ENCODE peak calls at places on chromosomes 11 and 22, in four cellular contexts. T is CD8-positive, alpha-beta memory T cell; G is colonic mucosa; Y is CD8-positive, alpha-beta T cell. Q is an unnamed sample.

GRCh38 chr11:2092956-2093412 is 46.2 kb downstream of the IGF2 start:
- DNase-seq in T (peak; percentile 32), G (peak; percentile 75), Y (peak; percentile 68), Q (peak; percentile 25)

GRCh38 chr11:86245369-86246292 is 1.1 kb downstream of the EED start:
- DNase-seq in T (no peak), G (peak; percentile 44), Y (peak; percentile 6), Q (peak; percentile 2)

GRCh38 chr11:118434553-118435232 is 1.6 kb upstream of the KMT2A start:
- DNase-seq in T (peak; percentile 14), G (peak; percentile 42), Y (peak; percentile 50), Q (peak; percentile 25)

GRCh38 chr11:24828938-24829337 is 332.1 kb downstream of the LUZP2 start:
- DNase-seq in T (no peak), G (no peak), Y (no peak), Q (no peak)

GRCh38 chr11:46759196-46759595 is 40.2 kb downstream of the F2 start:
- DNase-seq in T (no peak), G (no peak), Y (no peak), Q (no peak)

GRCh38 chr11:27705873-27706820 is 5.9 kb upstream of the BDNF start:
- DNase-seq in T (no peak), G (no peak), Y (no peak), Q (no peak)

GRCh38 chr11:2701898-2702434 is 2.2 kb upstream of the KCNQ1OT1 start:
- DNase-seq in T (no peak), G (no peak), Y (no peak), Q (no peak)

GRCh38 chr11:128660957-128661356 is 32.9 kb upstream of the FLI1 start:
- DNase-seq in T (no peak), G (no peak), Y (no peak), Q (no peak)

GRCh38 chr22:49398646-49399045 is 429.0 kb downstream of the BRD1 start:
- DNase-seq in T (no peak), G (no peak), Y (no peak), Q (no peak)

GRCh38 chr11:93577291-93577690 is 34.1 kb upstream of the SMCO4 start:
- DNase-seq in T (no peak), G (no peak), Y (no peak), Q (no peak)

GRCh38 chr22:50119768-50120251 is 30.0 kb downstream of the MOV10L1 start:
- DNase-seq in T (no peak), G (no peak), Y (no peak), Q (no peak)

GRCh38 chr11:19218216-19218615 is 16.4 kb upstream of the CSRP3 start:
- DNase-seq in T (no peak), G (no peak), Y (no peak), Q (no peak)

GRCh38 chr11:114291847-114292680 is 4.1 kb upstream of the NNMT start:
- DNase-seq in T (no peak), G (no peak), Y (no peak), Q (no peak)

GRCh38 chr11:74575999-74576398 is 16.4 kb upstream of the POLD3 start:
- DNase-seq in T (no peak), G (no peak), Y (no peak), Q (no peak)

GRCh38 chr11:100769165-100769564 is 82.1 kb downstream of the ARHGAP42 start:
- DNase-seq in T (no peak), G (no peak), Y (no peak), Q (no peak)

GRCh38 chr11:96218013-96218412 is 125.0 kb downstream of the MAML2 start:
- DNase-seq in T (no peak), G (no peak), Y (no peak), Q (no peak)

GRCh38 chr11:19508166-19508565 is 204.5 kb upstream of the NAV2 start:
- DNase-seq in T (no peak), G (peak; percentile 27), Y (no peak), Q (no peak)

GRCh38 chr22:19292262-19293230 is 1.0 kb upstream of the CLTCL1 start:
- DNase-seq in T (no peak), G (peak; percentile 28), Y (peak; percentile 10), Q (no peak)

GRCh38 chr22:38697055-38697980 is 3.4 kb downstream of the JOSD1 start:
- DNase-seq in T (no peak), G (peak; percentile 42), Y (no peak), Q (no peak)

GRCh38 chr11:98736813-98737212 is 283.9 kb upstream of the CNTN5 start:
- DNase-seq in T (no peak), G (no peak), Y (no peak), Q (no peak)

GRCh38 chr11:134741453-134742227 is 329.6 kb upstream of the B3GAT1 start:
- DNase-seq in T (no peak), G (no peak), Y (no peak), Q (no peak)

GRCh38 chr11:119845756-119846155 is 116.8 kb upstream of the NECTIN1 start:
- DNase-seq in T (no peak), G (no peak), Y (no peak), Q (no peak)

GRCh38 chr22:28953976-28954880 is 70.9 kb downstream of the ZNRF3 start:
- DNase-seq in T (no peak), G (no peak), Y (no peak), Q (no peak)

GRCh38 chr11:60756307-60757032 is at the start of gene MS4A15:
- DNase-seq in T (no peak), G (no peak), Y (no peak), Q (no peak)

DNA sequence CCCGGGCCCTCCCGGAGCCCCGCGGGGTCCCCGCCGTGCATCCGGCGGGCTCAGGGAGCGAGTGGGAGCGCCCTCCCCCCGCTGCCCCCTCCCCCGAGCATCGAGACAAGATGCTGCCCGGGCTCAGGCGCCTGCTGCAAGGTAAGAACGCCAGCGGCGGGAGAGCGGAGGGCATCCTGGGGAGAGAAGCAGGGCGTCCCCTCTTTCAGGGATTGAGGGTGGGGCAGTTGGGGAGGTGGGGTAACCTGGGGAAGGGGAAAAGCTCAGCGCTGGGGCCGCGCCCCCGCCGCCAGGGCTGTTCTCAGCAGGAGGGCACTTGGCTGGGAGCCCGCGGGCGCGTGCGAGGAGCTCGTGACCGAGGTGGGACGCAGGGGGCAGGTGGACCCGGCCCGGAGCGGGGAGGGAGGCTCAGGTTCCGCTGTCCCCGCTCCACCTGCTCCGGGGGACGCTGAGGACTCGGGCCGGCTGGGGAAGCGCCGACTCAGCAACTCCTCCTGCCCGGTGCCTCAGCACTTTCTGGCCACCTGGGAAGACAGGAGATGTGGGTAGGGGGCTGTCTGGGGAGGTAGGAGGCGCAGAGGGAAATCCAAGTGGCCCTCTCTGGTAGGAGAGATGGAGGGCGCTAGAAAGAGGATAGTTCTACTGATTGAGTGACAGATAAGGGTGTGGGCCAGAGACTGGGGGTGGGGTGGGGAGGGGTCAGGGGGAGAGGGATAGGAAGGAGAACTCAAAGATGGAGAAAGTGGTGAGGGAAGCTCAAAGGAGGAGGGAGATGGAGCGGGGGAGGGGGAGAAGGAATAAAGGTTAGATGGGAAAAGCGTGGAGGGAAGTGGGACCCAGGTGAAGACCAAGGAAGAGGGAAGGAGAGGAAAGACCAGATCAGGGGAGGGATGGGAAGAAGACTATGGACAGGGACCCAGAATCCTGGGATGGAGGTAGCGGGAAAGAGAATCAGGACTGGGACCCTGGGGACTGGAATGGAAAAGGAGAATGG is 725 bp downstream of the RTN4RL2 start:
- DNase-seq in T (no peak), G (no peak), Y (no peak), Q (no peak)
- H3K4me3 ChIP-seq in T (no peak overlapping the region), G (peak overlapping the region; percentile 37), Y (no peak overlapping the region), Q (peak overlapping the region; percentile 18)

GRCh38 chr11:130894322-130895025 is 21.8 kb downstream of the SNX19 start:
- DNase-seq in T (peak; percentile 52), G (peak; percentile 73), Y (peak; percentile 51), Q (peak; percentile 19)
- H3K27ac ChIP-seq in T (no peak overlapping the region), G (no peak overlapping the region), Y (no peak overlapping the region), Q (no peak overlapping the region)

GRCh38 chr11:6745018-6745417 is 26.8 kb downstream of the OR2AG2 start:
- DNase-seq in T (no peak), G (no peak), Y (no peak), Q (no peak)
- H3K4me3 ChIP-seq in T (peak overlapping the region; percentile 73), G (peak overlapping the region; percentile 12), Y (peak overlapping the region; percentile 65), Q (peak overlapping the region; percentile 69)

GRCh38 chr11:14764213-14764898 is 120.8 kb downstream of the PDE3B start:
- DNase-seq in T (no peak), G (no peak), Y (no peak), Q (no peak)
- H3K27ac ChIP-seq in T (no peak overlapping the region), G (no peak overlapping the region), Y (peak overlapping the region; percentile 36), Q (peak overlapping the region; percentile 68)

DNA sequence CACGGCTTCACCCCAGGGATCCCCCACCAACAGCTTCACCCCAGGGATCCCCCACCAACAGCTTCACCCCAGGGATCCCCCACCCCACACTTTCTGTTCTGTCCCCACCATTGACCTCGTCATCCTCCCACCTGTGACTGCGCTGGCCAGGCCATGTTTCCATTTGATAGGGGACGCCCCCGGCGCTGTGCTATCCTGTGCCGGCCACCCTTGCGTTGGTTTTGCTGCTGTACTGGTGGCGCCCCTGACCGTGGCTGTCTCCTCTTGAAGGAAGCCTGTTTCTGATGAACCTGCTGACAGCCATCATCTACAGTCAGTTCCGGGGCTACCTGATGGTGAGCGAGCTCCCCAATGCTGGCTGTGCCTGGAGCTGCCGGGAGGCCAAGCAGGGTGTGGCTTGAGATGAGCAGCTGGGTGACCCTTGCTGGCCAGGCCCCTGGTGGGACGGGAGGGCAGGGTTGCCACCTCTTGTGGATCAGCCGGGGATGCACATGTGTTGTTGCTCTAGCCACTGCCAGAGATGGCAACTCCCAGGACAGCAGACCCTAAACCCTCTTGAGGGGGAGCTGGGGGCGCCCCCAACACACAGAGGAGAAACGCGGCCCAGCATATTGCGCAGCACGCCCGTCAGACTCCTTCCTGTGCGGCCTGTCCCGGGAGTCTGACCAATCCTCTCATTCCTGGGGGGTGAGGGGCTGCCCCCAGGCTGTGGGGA is 22.5 kb downstream of the TPCN2 start:
- DNase-seq in T (no peak), G (no peak), Y (no peak), Q (no peak)
- H3K4me3 ChIP-seq in T (no peak overlapping the region), G (no peak overlapping the region), Y (no peak overlapping the region), Q (no peak overlapping the region)

GRCh38 chr11:35246725-35247124 is 107.8 kb downstream of the CD44 start:
- DNase-seq in T (no peak), G (no peak), Y (no peak), Q (no peak)
- H3K27ac ChIP-seq in T (peak overlapping the region; percentile 79), G (no peak overlapping the region), Y (peak overlapping the region; percentile 79), Q (peak overlapping the region; percentile 57)

GRCh38 chr22:24247564-24248344 is 2.9 kb upstream of the GGT5 start:
- DNase-seq in T (no peak), G (peak; percentile 78), Y (peak; percentile 57), Q (no peak)
- H3K4me3 ChIP-seq in T (no peak overlapping the region), G (no peak overlapping the region), Y (no peak overlapping the region), Q (no peak overlapping the region)

DNA sequence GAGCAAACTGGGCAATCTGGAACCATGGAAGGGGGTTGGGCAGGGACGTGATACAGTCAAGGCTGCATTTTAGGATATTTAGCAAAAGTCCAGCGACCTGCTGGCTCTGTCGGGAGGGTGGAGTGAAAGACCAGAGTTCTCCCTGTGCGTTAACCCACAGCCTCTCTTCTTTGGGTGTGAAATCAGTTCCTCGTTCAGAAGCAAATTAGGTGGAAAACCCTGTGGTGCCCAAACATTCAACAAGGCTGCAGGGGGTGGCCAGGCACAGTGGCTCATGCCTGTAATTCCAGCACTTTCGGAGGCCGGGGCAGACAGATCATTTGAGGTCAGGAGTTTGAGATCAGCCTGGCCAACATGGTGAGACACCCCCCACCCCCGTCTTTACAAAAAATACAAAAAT is 5.9 kb downstream of the TMEM151A start:
- DNase-seq in T (no peak), G (no peak), Y (no peak), Q (no peak)
- H3K27ac ChIP-seq in T (no peak overlapping the region), G (no peak overlapping the region), Y (no peak overlapping the region), Q (no peak overlapping the region)

Q was measured in effector memory CD4-positive, alpha-beta T cell.